ENCODE peak calls at places on chromosomes 13 and 19, in four cellular contexts. L is K562, I is HepG2, E is GM12878. X is an unnamed sample.

GRCh38 chr19:5593245-5593962 is 25.7 kb upstream of the TINCR start:
- DNase-seq in L (no peak), I (no peak), E (no peak), X (no peak)

GRCh38 chr19:38143847-38144246 is 80.2 kb downstream of the DPF1 start:
- DNase-seq in L (no peak), I (no peak), E (no peak), X (no peak)

GRCh38 chr13:67408823-67409222 is 178.7 kb upstream of the PCDH9 start:
- DNase-seq in L (no peak), I (peak), E (no peak), X (no peak)

GRCh38 chr13:35723061-35723461 is 246.6 kb upstream of the MAB21L1 start:
- DNase-seq in L (no peak), I (no peak), E (no peak), X (peak)

GRCh38 chr19:29837448-29837961 is 25.7 kb downstream of the CCNE1 start:
- DNase-seq in L (no peak), I (no peak), E (peak), X (no peak)

GRCh38 chr13:113739527-113740285 is 19.3 kb upstream of the TMEM255B start:
- DNase-seq in L (no peak), I (no peak), E (no peak), X (no peak)

GRCh38 chr19:10603084-10603872 is 16.2 kb upstream of the AP1M2 start:
- DNase-seq in L (peak), I (no peak), E (peak), X (no peak)

GRCh38 chr13:38753878-38754277 is 67.0 kb downstream of the FREM2 start:
- DNase-seq in L (no peak), I (no peak), E (no peak), X (no peak)

GRCh38 chr13:68810660-68811059 is 1297.0 kb upstream of the ATXN8OS start:
- DNase-seq in L (no peak), I (peak), E (no peak), X (no peak)

GRCh38 chr13:43354147-43354945 is 331.0 kb downstream of the DNAJC15 start:
- DNase-seq in L (no peak), I (no peak), E (no peak), X (no peak)

GRCh38 chr19:4369109-4369887 is 25.9 kb downstream of the MPND start:
- DNase-seq in L (no peak), I (no peak), E (peak), X (no peak)

GRCh38 chr19:23558541-23558940 is 128.5 kb downstream of the ZNF675 start:
- DNase-seq in L (no peak), I (no peak), E (no peak), X (no peak)

GRCh38 chr19:27758626-27759505 is 1454.1 kb downstream of the UQCRFS1 start:
- DNase-seq in L (no peak), I (no peak), E (no peak), X (no peak)

GRCh38 chr13:94947392-94947791 is 235.0 kb upstream of the SOX21 start:
- DNase-seq in L (no peak), I (no peak), E (no peak), X (no peak)

GRCh38 chr19:47186337-47187022 is 44.5 kb downstream of the BBC3 start:
- DNase-seq in L (no peak), I (no peak), E (peak), X (no peak)

GRCh38 chr13:38213307-38213706 is 136.3 kb upstream of the UFM1 start:
- DNase-seq in L (no peak), I (no peak), E (no peak), X (no peak)

GRCh38 chr19:41887711-41888382 is 4.9 kb downstream of the ARHGEF1 start:
- DNase-seq in L (no peak), I (peak), E (no peak), X (peak)

GRCh38 chr13:67619346-67619745 is 389.2 kb upstream of the PCDH9 start:
- DNase-seq in L (no peak), I (no peak), E (no peak), X (peak)

GRCh38 chr13:77373541-77373940 is 46.6 kb upstream of the MYCBP2 start:
- DNase-seq in L (no peak), I (no peak), E (no peak), X (no peak)

GRCh38 chr13:52128714-52129700 is at the start of gene NEK5:
- DNase-seq in L (peak), I (peak), E (no peak), X (peak)

GRCh38 chr13:36163303-36163702 is 32.1 kb upstream of the DCLK1 start:
- DNase-seq in L (no peak), I (no peak), E (no peak), X (no peak)

GRCh38 chr13:46173656-46174055 is 8.3 kb downstream of the LCP1 start:
- DNase-seq in L (no peak), I (no peak), E (no peak), X (no peak)

GRCh38 chr13:97975851-97976550 is 22.5 kb downstream of the IPO5 start:
- DNase-seq in L (peak), I (peak), E (no peak), X (peak)

GRCh38 chr19:543912-544608 is at the start of gene GZMM:
- DNase-seq in L (peak), I (no peak), E (no peak), X (no peak)

GRCh38 chr19:19461306-19461670 is 54.1 kb downstream of the TSSK6 start:
- DNase-seq in L (no peak), I (no peak), E (no peak), X (no peak)

GRCh38 chr19:18418725-18419194 is 438 bp upstream of the SSBP4 start:
- DNase-seq in L (no peak), I (no peak), E (no peak), X (no peak)

GRCh38 chr13:46389985-46390384 is 2.9 kb upstream of the RUBCNL start:
- DNase-seq in L (no peak), I (peak), E (peak), X (no peak)

GRCh38 chr19:55156202-55157063 is 1.1 kb downstream of the TNNI3 start:
- DNase-seq in L (peak), I (peak), E (no peak), X (peak)

GRCh38 chr19:56838930-56839664 is 1.4 kb downstream of the PEG3 start:
- DNase-seq in L (no peak), I (peak), E (no peak), X (no peak)

GRCh38 chr13:37565425-37565824 is 33.1 kb downstream of the POSTN start:
- DNase-seq in L (no peak), I (no peak), E (no peak), X (no peak)

GRCh38 chr19:10000171-10000826 is 10.0 kb downstream of the COL5A3 start:
- DNase-seq in L (peak), I (peak), E (no peak), X (peak)

GRCh38 chr13:26861951-26862350 is 101.4 kb upstream of the GPR12 start:
- DNase-seq in L (no peak), I (no peak), E (no peak), X (no peak)

GRCh38 chr19:39157275-39157996 is 31.9 kb downstream of the PAK4 start:
- DNase-seq in L (no peak), I (peak), E (no peak), X (peak)

GRCh38 chr19:47305309-47305751 is 4.3 kb upstream of the C5AR1 start:
- DNase-seq in L (peak), I (peak), E (peak), X (peak)

GRCh38 chr19:13275016-13275722 is 125.0 kb downstream of the IER2 start:
- DNase-seq in L (no peak), I (no peak), E (no peak), X (no peak)

GRCh38 chr13:25371608-25372274 is at the start of gene ATP8A2:
- DNase-seq in L (peak), I (no peak), E (no peak), X (no peak)
- TF ChIP-seq BHLHE40 in L (no peak), I (no peak), E (no peak), X (no peak)

DNA sequence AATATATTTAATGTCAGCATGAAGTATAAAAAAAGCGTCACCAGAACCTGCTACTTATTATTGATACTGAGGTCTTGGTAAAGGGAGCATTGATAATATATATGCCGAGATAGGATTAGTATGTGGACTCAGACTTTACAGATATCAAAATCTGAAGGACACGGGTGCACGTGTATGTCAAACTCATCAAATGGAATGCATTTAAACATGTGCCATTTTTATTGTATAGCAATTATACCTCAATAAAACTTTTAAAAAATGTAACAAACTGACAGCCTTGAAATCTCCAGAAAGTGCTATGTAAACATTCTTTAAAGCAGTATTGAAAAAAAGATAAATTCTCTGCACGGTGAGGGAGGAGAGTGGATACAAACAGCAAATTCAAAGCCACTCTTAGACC is 157.9 kb downstream of the RNF17 start:
- DNase-seq in L (no peak), I (no peak), E (no peak), X (no peak)
- TF ChIP-seq CEBPB in L (no peak), I (no peak), E (no peak), X (no peak)

GRCh38 chr13:111936267-111936925 is 130.6 kb upstream of the SOX1 start:
- DNase-seq in L (no peak), I (no peak), E (no peak), X (no peak)

GRCh38 chr13:111940892-111941291 is 126.1 kb upstream of the SOX1 start:
- DNase-seq in L (no peak), I (no peak), E (no peak), X (no peak)

GRCh38 chr13:111939285-111940278 is 127.4 kb upstream of the SOX1 start:
- DNase-seq in L (no peak), I (no peak), E (no peak), X (no peak)

GRCh38 chr13:111938743-111939142 is 128.2 kb upstream of the SOX1 start:
- DNase-seq in L (no peak), I (no peak), E (no peak), X (no peak)

GRCh38 chr13:111937763-111938375 is 129.1 kb upstream of the SOX1 start:
- DNase-seq in L (no peak), I (no peak), E (no peak), X (no peak)
- TF ChIP-seq MXI1 in L (no peak), I (no peak), E (no peak), X (no peak)

GRCh38 chr19:16078759-16079707 is 2.7 kb downstream of the TPM4 start:
- DNase-seq in L (peak), I (peak), E (peak), X (peak)
- TF ChIP-seq BHLHE40 in L (peak), I (no peak), E (no peak), X (no peak)

DNA sequence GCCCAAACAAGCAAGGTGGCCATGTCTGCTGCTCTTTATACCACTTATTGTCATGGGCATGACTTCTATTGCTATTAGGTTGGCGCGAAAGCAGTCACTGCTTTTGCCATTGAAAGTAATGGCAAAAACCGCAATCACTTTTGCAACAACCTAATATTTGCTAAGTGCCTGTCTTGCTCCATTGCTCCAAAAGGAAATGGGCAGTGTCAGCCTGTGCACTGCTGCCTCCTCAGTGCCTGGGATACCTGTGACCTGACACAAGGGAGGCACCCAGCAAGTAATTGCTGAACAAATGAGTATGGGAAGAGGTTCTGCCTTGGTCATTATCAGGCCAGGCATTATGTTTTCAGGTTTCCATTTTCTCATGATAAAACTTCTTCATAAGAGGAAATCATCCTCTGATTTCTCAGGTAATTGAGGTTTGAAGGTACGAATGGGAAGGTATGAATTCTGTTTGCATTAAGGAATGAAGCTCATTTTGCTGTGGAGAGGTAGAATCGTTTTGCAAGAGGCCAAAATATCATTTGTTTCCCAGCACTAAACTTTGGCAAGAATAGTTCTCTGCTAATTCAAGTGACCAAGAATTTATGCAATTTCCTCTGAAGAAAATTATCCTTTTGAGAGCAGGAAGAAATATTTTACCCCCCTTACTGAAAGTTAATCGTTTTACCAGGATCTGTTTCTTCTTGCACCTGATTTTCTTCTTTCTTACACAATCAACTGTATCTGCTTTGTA is 128.3 kb upstream of the SPRY2 start:
- DNase-seq in L (no peak), I (no peak), E (no peak), X (no peak)
- TF ChIP-seq CEBPB in L (no peak), I (no peak), E (no peak), X (no peak)

DNA sequence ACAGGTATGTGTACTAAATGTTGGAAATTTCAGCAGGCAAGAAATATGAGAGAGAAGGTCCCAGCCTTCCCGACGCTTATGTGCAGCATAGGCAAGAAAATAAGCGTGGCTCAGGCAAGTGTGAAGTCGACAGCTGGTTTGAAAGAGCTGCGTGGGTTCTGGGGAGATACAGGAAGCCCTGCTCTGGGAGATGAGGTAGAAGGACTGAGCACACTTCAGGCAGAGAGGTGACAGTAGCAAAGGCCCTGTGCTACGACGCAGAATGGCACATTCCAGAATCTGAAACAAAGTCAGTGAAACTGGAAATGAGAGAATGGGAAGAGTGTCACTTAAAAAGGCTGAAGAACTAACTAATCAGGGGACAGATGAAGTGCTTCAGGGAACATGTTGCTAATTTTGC is 160.2 kb downstream of the SPRY2 start:
- DNase-seq in L (no peak), I (no peak), E (no peak), X (no peak)
- TF ChIP-seq MXI1 in L (no peak), I (no peak), E (no peak), X (no peak)

DNA sequence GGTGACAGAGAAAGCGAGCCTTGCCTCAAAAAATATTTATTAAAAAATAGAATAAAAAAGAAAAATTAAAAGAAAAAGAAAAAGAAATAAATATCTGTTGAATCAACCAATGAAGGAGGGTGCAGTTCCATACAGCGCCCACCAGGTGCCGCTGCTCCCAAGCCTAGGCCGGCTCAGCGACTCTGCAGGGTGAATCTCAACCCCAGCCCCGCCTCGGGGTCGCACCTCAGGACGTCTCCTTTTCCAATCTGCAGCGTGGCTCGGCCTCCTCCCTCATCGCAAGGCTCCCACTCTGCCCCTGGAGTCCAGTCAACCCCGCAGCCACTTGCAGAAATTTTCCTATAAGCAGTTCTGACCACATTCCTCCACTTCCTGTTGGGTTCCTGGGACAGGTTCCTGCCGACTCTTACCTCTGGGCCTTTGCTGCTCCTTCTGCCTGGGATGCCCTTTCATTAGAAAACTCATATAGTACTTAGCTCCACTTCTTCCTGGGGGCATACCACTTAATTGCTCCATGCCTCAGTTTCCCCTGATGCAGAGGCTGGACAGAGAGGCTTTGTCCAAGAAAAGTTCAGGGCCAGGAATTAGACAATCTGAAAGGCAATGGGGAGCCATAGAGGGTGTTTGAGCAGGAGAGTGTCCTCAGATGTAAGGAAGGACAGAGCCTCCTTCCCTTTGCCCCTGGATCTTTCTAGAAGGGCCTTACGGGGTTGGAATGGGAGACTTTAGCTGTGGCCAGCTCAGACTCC is 24.3 kb downstream of the NFILZ start:
- DNase-seq in L (peak), I (no peak), E (no peak), X (peak)
- TF ChIP-seq BHLHE40 in L (no peak), I (no peak), E (no peak), X (no peak)

GRCh38 chr13:103004790-103005307 is 61.4 kb downstream of the SLC10A2 start:
- DNase-seq in L (no peak), I (no peak), E (no peak), X (no peak)
- TF ChIP-seq CEBPB in L (no peak), I (no peak), E (no peak), X (no peak)

GRCh38 chr13:25237083-25237482 is 50.2 kb downstream of the MTMR6 start:
- DNase-seq in L (no peak), I (no peak), E (no peak), X (no peak)
- TF ChIP-seq MXI1 in L (no peak), I (no peak), E (no peak), X (no peak)

GRCh38 chr19:3362217-3362907 is 4.0 kb upstream of the NFIC start:
- DNase-seq in L (no peak), I (no peak), E (no peak), X (no peak)

GRCh38 chr19:3358919-3359849 is 7.2 kb upstream of the NFIC start:
- DNase-seq in L (peak), I (no peak), E (no peak), X (peak)

GRCh38 chr19:3359850-3360493 is 6.4 kb upstream of the NFIC start:
- DNase-seq in L (peak), I (no peak), E (no peak), X (no peak)

GRCh38 chr19:3361384-3362216 is 4.8 kb upstream of the NFIC start:
- DNase-seq in L (no peak), I (no peak), E (no peak), X (no peak)

GRCh38 chr19:3360494-3361383 is 5.6 kb upstream of the NFIC start:
- DNase-seq in L (peak), I (no peak), E (no peak), X (no peak)
- TF ChIP-seq BHLHE40 in L (peak), I (peak), E (peak), X (peak)

X was measured in IMR-90.